ENCODE peak calls at places on chromosomes 4 and X, in four cellular contexts. A is MM.1S, B is testis, P is endodermal cell. L is an unnamed sample.

GRCh38 chr4:163764569-163764968 is 270.1 kb downstream of the TMA16 start:
- DNase-seq in A (no peak), B (no peak), P (no peak), L (no peak)

GRCh38 chrX:85930099-85930498 is 117.3 kb downstream of the CHM start:
- DNase-seq in A (no peak), P (no peak), B (no peak), L (no peak)

GRCh38 chr4:128159967-128160366 is 98.9 kb downstream of the LARP1B start:
- DNase-seq in B (no peak), A (no peak), P (no peak), L (no peak)

GRCh38 chr4:85720736-85721135 is 245.8 kb downstream of the ARHGAP24 start:
- DNase-seq in P (no peak), A (no peak), B (no peak), L (no peak)

GRCh38 chrX:136639506-136640176 is 8.3 kb upstream of the CD40LG start:
- DNase-seq in A (no peak), B (no peak), P (no peak), L (no peak)

GRCh38 chr4:108398326-108398725 is 222.1 kb upstream of the RPL34 start:
- DNase-seq in A (no peak), P (no peak), B (no peak), L (no peak)

GRCh38 chrX:70434914-70435586 is 9.6 kb upstream of the DLG3 start:
- DNase-seq in P (no peak), A (peak), B (peak), L (no peak)

GRCh38 chr4:183430317-183430986 is 14.0 kb upstream of the CDKN2AIP start:
- DNase-seq in B (no peak), A (no peak), P (peak), L (peak)

GRCh38 chr4:151184523-151185458 is 85.4 kb downstream of the RPS3A start:
- DNase-seq in B (no peak), A (no peak), P (no peak), L (no peak)

GRCh38 chr4:8573266-8573665 is 6.9 kb upstream of the GPR78 start:
- DNase-seq in A (no peak), B (no peak), P (no peak), L (no peak)

GRCh38 chrX:30653415-30654131 is at the start of gene GK:
- DNase-seq in B (no peak), P (peak), A (peak), L (peak)

GRCh38 chr4:125833-126232 is 1.5 kb downstream of the ZNF718 start:
- DNase-seq in B (peak), P (no peak), A (no peak), L (no peak)

GRCh38 chr4:21898101-21898500 is 50.5 kb downstream of the KCNIP4 start:
- DNase-seq in P (no peak), A (no peak), B (no peak), L (no peak)

GRCh38 chrX:47311857-47312774 is 58.3 kb upstream of the ZNF157 start:
- DNase-seq in P (peak), B (peak), A (no peak), L (no peak)

GRCh38 chr4:120731561-120731960 is 191.0 kb downstream of the PRDM5 start:
- DNase-seq in P (no peak), A (no peak), B (no peak), L (no peak)

GRCh38 chrX:109952985-109953905 is 49.7 kb upstream of the TMEM164 start:
- DNase-seq in A (peak), P (no peak), B (no peak), L (no peak)

GRCh38 chr4:168221298-168221697 is 97.3 kb downstream of the DDX60 start:
- DNase-seq in P (no peak), A (no peak), B (no peak), L (no peak)

GRCh38 chr4:140296871-140297570 is 76.4 kb upstream of the SCOC start:
- DNase-seq in A (no peak), P (peak), B (peak), L (no peak)

GRCh38 chrX:106278951-106279350 is 110.8 kb downstream of the PWWP3B start:
- DNase-seq in A (no peak), P (no peak), B (no peak), L (no peak)
- H3K27ac ChIP-seq in A (no peak), P (no peak), B (no peak), L (no peak)

GRCh38 chr4:1571986-1572385 is 112.1 kb downstream of the FAM53A start:
- DNase-seq in P (no peak), A (no peak), B (no peak), L (no peak)

GRCh38 chr4:1572964-1573720 is 111.0 kb downstream of the FAM53A start:
- DNase-seq in B (no peak), P (no peak), A (no peak), L (no peak)

GRCh38 chr4:1571165-1571908 is 112.8 kb downstream of the FAM53A start:
- DNase-seq in P (peak), A (no peak), B (no peak), L (no peak)

GRCh38 chr4:1573830-1574459 is 110.2 kb downstream of the FAM53A start:
- DNase-seq in B (no peak), A (no peak), P (peak), L (no peak)

GRCh38 chr4:1572521-1572920 is 111.6 kb downstream of the FAM53A start:
- DNase-seq in B (no peak), P (peak), A (no peak), L (no peak)
- H3K27ac ChIP-seq in B (no peak), P (no peak), A (no peak), L (no peak)

DNA sequence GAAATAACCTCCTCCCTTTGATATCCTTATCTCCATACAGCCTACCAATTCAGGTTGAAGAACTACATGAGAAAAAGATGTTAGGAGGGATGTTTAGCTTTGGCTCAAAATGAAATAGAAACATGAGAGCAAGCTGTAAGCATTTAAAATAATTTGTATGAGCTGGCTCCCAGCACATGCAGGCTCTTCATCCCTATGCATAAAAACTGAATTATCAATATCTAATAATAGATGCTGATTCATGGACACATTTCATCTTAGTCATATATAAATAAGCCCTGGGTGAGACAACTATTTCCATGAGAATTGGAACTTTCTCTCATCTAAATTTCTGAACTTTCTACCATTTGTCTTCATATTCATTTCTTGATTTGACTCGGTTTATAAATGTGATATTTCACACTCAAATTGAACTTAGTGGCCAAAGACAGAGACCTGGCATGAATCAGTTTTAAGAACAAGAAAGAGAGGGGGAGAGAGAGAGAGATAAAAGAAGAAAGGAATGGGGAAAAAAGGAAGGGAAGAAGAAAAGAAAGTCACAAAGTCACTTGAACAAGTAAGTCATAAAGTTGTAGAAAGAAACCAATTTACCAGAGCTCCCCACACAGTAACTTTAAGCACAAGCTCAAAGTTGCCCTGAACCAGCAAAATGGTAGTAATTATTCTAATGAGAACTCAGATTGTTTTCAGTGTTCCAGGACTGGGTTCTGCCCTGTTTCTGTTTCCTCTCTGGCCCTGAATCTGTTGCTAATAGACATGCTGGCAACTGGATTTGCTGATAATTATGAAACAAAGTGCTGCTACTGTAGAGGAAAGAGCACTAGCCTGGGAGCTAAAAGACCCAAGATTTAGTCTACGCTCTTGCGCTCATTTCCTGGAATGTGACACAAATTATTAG is 48.8 kb upstream of the GPR174 start:
- DNase-seq in B (no peak), P (no peak), A (no peak), L (no peak)
- H3K27ac ChIP-seq in B (peak), P (no peak), A (no peak), L (no peak)

GRCh38 chr4:55366621-55367020 is 20.6 kb downstream of the SRD5A3 start:
- DNase-seq in A (no peak), P (no peak), B (no peak), L (no peak)
- H3K27ac ChIP-seq in A (no peak), P (no peak), B (no peak), L (no peak)

DNA sequence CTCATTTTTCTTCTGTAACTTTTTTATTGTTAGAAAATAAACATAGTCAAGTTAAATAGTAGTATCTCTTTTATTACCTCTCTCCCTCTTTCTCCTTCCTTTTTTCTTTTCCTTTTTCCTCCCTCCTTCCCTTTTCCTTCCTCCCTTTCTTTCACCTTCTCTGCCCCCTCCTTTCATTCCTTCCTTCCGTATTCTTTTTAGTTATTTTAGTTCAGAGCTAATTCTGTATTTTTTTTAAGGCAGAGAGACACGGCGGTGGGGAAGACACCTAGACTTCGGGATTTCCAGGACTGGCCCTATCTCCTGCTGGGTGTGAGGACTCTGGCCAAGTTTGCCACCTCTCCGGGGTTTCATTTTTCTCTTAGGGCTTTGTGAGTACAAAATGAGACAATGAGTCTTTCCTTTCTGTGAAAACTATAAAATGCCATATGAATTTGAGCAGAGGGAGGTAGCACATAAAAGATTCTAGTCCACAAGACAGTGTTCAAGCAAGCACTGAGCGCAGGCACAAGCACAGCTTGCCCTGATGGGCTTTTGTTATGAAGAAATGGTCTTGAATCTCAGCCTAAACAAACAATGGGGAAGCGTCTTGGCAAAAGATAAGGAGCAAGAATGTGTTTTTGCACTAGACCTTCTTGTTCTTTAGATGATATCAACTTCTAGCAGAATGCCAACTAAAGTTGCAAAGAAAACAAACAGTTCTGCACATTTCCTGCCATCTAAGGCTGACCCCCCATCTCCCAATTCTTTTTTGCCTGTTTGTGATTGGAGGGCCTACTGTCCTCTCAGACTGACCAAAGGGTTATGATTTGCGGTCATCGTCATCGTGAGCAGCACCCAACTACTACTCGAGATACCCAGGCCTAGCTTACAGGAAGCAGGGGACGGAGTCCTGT is 72.9 kb upstream of the ZNF518B start:
- DNase-seq in B (peak), P (no peak), A (no peak), L (no peak)
- H3K27ac ChIP-seq in B (peak), P (no peak), A (no peak), L (no peak)

GRCh38 chr4:152682143-152682542 is 2.3 kb upstream of the TMEM154 start:
- DNase-seq in P (no peak), A (no peak), B (no peak), L (no peak)
- H3K27ac ChIP-seq in P (no peak), A (no peak), B (no peak), L (no peak)